ENCODE peak calls at places on chromosome 20, in four cellular contexts. E is fibroblast of lung, C is heart left ventricle, I is astrocyte of the cerebellum. D is an unnamed sample.

GRCh38 chr20:5091902-5092301 is 27.9 kb downstream of the PCNA start:
- DNase-seq in I (no peak), C (no peak), E (no peak), D (no peak)

GRCh38 chr20:36819662-36820061 is 46.1 kb upstream of the DSN1 start:
- DNase-seq in I (no peak), C (no peak), E (no peak), D (no peak)

GRCh38 chr20:39857188-39857587 is 831.8 kb downstream of the MAFB start:
- DNase-seq in I (no peak), C (no peak), E (peak; percentile 42), D (no peak)

GRCh38 chr20:59627298-59627697 is 23.0 kb downstream of the PHACTR3 start:
- DNase-seq in E (no peak), I (no peak), C (no peak), D (no peak)

GRCh38 chr20:29497261-29497671 is 1760.2 kb upstream of the DEFB115 start:
- DNase-seq in E (peak; percentile 70), C (peak; percentile 40), I (no peak), D (peak; percentile 4)

GRCh38 chr20:43363506-43363905 is 94.2 kb upstream of the SRSF6 start:
- DNase-seq in I (no peak), C (no peak), E (no peak), D (no peak)

GRCh38 chr20:1894951-1895673 is at the start of gene SIRPA:
- DNase-seq in I (peak; percentile 29), C (peak; percentile 74), E (peak; percentile 73), D (peak; percentile 62)

GRCh38 chr20:36167826-36168634 is 13.5 kb downstream of the EPB41L1 start:
- DNase-seq in E (peak; percentile 34), C (no peak), I (no peak), D (peak; percentile 72)

GRCh38 chr20:4444404-4444803 is 277.3 kb upstream of the PRND start:
- DNase-seq in I (peak; percentile 33), C (no peak), E (no peak), D (peak; percentile 64)

GRCh38 chr20:5621305-5621704 is 128.9 kb upstream of the SHLD1 start:
- DNase-seq in C (peak; percentile 12), E (peak; percentile 76), I (peak; percentile 60), D (peak; percentile 56)

GRCh38 chr20:37202267-37202943 is 23.1 kb upstream of the MROH8 start:
- DNase-seq in C (no peak), E (peak; percentile 95), I (peak; percentile 87), D (peak; percentile 96)

GRCh38 chr20:61845276-61845675 is 220.4 kb downstream of the TAF4 start:
- DNase-seq in E (no peak), I (no peak), C (no peak), D (no peak)

GRCh38 chr20:47377122-47377722 is 20.7 kb upstream of the ZMYND8 start:
- DNase-seq in I (no peak), E (no peak), C (no peak), D (no peak)

GRCh38 chr20:39123161-39123560 is 161.0 kb downstream of the DHX35 start:
- DNase-seq in C (no peak), I (no peak), E (no peak), D (no peak)

GRCh38 chr20:36861875-36862801 is 13.8 kb upstream of the TLDC2 start:
- DNase-seq in I (no peak), E (peak; percentile 84), C (peak; percentile 91), D (peak; percentile 77)

GRCh38 chr20:53957421-53958172 is 112.8 kb downstream of the BCAS1 start:
- DNase-seq in E (no peak), C (no peak), I (peak; percentile 60), D (peak; percentile 87)

GRCh38 chr20:3494218-3494617 is 23.4 kb downstream of the ATRN start:
- DNase-seq in I (no peak), E (no peak), C (no peak), D (no peak)

GRCh38 chr20:46681032-46681854 is 8.0 kb downstream of the TP53RK start:
- DNase-seq in C (peak; percentile 24), E (peak; percentile 58), I (no peak), D (peak; percentile 56)

GRCh38 chr20:53176133-53176532 is 204.0 kb downstream of the TSHZ2 start:
- DNase-seq in I (no peak), E (no peak), C (no peak), D (no peak)

GRCh38 chr20:36018208-36018988 is 50.0 kb downstream of the CNBD2 start:
- DNase-seq in C (no peak), I (no peak), E (no peak), D (no peak)

GRCh38 chr20:16553684-16554083 is 19.6 kb downstream of the KIF16B start:
- DNase-seq in E (no peak), I (no peak), C (no peak), D (no peak)

GRCh38 chr20:6053064-6053775 is 640 bp downstream of the LRRN4 start:
- DNase-seq in I (no peak), E (no peak), C (no peak), D (no peak)

GRCh38 chr20:18202966-18203365 is 65.3 kb downstream of the KAT14 start:
- DNase-seq in E (no peak), I (no peak), C (no peak), D (no peak)

GRCh38 chr20:21125849-21126840 is at the start of gene KIZ:
- DNase-seq in E (peak; percentile 94), I (peak; percentile 85), C (peak; percentile 97), D (peak; percentile 90)
- TF ChIP-seq CTCF in E (peak; percentile 18), I (peak; percentile 31), C (peak; percentile 47), D (peak; percentile 51)

GRCh38 chr20:57891067-57891466 is 181.3 kb upstream of the PMEPA1 start:
- DNase-seq in C (peak; percentile 20), E (no peak), I (no peak), D (no peak)

GRCh38 chr20:57888591-57888990 is 178.8 kb upstream of the PMEPA1 start:
- DNase-seq in E (no peak), I (no peak), C (no peak), D (no peak)

GRCh38 chr20:57893364-57894001 is 183.7 kb upstream of the PMEPA1 start:
- DNase-seq in C (no peak), E (no peak), I (no peak), D (no peak)

GRCh38 chr20:57892471-57892870 is 182.7 kb upstream of the PMEPA1 start:
- DNase-seq in C (no peak), E (no peak), I (no peak), D (no peak)

GRCh38 chr20:57890254-57890800 is 180.5 kb upstream of the PMEPA1 start:
- DNase-seq in E (no peak), C (no peak), I (no peak), D (no peak)
- H3K4me3 ChIP-seq in E (no peak overlapping the region), C (no peak overlapping the region), I (no peak overlapping the region), D (no peak overlapping the region)

GRCh38 chr20:34990231-34990630 is 34.6 kb downstream of the MYH7B start:
- DNase-seq in E (no peak), C (no peak), I (no peak), D (no peak)

GRCh38 chr20:34990661-34991214 is 35.1 kb downstream of the MYH7B start:
- DNase-seq in E (no peak), I (no peak), C (no peak), D (no peak)

GRCh38 chr20:34988176-34988540 is 32.5 kb downstream of the MYH7B start:
- DNase-seq in C (no peak), I (no peak), E (peak; percentile 11), D (peak; percentile 7)

GRCh38 chr20:34989118-34989517 is 33.5 kb downstream of the MYH7B start:
- DNase-seq in C (no peak), E (no peak), I (no peak), D (no peak)

DNA sequence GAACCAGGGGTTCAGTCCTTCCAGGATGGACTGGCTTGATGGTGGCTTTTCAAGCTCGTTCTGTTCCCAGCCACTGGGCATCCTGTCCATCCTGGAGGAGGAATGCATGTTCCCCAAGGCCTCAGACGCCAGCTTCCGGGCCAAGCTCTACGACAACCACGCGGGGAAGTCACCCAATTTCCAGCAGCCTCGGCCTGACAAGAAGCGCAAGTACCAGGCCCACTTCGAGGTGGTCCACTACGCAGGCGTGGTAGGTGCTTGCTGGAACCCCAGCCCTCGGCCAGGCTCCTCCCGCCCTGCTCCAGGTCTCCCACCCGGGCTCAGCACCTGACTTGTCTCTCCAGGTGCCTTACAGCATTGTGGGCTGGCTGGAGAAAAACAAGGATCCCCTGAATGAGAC is 34.0 kb downstream of the MYH7B start:
- DNase-seq in I (no peak), C (no peak), E (no peak), D (no peak)
- TF ChIP-seq CTCF in I (no peak), C (no peak), E (no peak), D (no peak)

DNA sequence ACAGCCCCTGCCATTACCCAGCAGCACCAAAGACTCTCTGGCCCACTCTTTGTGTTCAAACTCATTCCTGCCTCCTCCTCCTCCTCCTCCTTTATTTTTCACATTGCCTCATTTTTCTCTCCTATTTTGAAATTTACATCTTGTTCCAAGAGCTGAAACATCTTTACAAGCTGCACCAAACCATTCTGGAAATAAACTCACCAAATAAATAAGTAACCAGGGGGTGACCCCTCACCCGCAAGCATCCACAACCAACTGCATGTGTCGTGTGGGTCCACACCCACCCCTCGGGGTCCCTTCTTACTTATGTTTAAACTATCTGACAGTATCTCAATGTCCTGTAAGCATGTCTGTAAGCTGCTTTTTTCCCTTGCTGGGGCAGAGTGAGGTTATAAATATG is 1.4 kb downstream of the KCNB1 start:
- DNase-seq in I (no peak), E (no peak), C (no peak), D (no peak)
- H3K4me3 ChIP-seq in I (no peak overlapping the region), E (no peak overlapping the region), C (no peak overlapping the region), D (no peak overlapping the region)

GRCh38 chr20:30912006-30912660 is 345.3 kb upstream of the DEFB115 start:
- DNase-seq in C (no peak), I (no peak), E (no peak), D (no peak)
- TF ChIP-seq CTCF in C (peak; percentile 29), I (no peak), E (no peak), D (no peak)

DNA sequence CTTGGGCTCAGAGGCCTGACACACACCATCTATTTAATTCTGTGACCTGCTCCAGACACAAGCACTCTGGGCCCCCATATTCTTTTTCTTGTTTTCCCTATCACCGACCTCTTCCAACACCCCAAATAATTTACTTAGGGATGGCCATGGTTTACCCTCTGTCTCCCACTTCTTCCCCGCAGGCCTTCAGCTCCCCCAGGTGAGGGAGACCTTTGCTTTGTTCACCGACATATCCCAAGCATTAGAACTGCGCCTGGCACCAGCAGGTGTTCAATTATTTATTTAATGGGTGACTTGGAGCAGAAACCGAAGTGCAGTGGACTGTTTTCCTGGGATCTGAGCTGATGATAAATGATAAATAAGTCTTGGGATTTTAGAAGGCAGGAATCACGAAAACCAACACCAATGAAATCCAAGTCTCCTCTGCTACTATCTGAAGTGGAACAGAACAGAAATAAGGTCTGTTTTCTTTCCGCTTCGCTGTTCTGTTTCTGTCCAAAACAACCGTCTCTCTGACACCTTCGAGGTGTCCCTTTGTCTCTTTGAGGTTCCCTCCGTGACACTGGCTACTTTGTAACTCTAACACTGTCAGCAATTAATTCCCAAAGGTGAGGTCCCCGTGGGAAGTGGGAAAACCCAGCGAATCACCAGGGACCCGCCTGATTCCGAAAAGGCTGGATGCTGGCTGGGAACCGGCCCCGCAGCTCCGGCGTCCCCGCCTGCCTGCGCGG is 1.1 kb upstream of the RIN2 start:
- DNase-seq in C (no peak), I (no peak), E (no peak), D (no peak)
- H3K4me3 ChIP-seq in C (peak overlapping the region; percentile 77), I (peak overlapping the region; percentile 85), E (peak overlapping the region; percentile 83), D (peak overlapping the region; percentile 93)

GRCh38 chr20:41958391-41958790 is 340.2 kb upstream of the CHD6 start:
- DNase-seq in C (no peak), E (no peak), I (no peak), D (no peak)

GRCh38 chr20:41951615-41952014 is 333.4 kb upstream of the CHD6 start:
- DNase-seq in E (no peak), I (no peak), C (no peak), D (no peak)

GRCh38 chr20:41960166-41960565 is 342.0 kb upstream of the CHD6 start:
- DNase-seq in C (no peak), E (no peak), I (no peak), D (no peak)

GRCh38 chr20:41956316-41957050 is 338.3 kb upstream of the CHD6 start:
- DNase-seq in I (no peak), C (no peak), E (no peak), D (no peak)
- TF ChIP-seq CTCF in I (no peak), C (peak; percentile 56), E (peak; percentile 10), D (no peak)

D was measured in fibroblast of the aortic adventitia.